ENCODE peak calls at places on chromosomes 2 and 18, in nine cellular contexts. P, N, T, X, B, R, K, G and F are unnamed samples.

GRCh38 chr2:111236027-111236426 is 115.3 kb downstream of the BCL2L11 start:
- DNase-seq in K (no peak), R (no peak), B (no peak), X (no peak), N (no peak), T (peak), P (peak), G (peak), F (no peak)

GRCh38 chr2:20670315-20671035 is 3.5 kb downstream of the GDF7 start:
- DNase-seq in K (no peak), N (peak), P (no peak), T (no peak), X (no peak), B (no peak), R (no peak), G (no peak), F (no peak)

GRCh38 chr2:88831071-88831791 is 139.8 kb downstream of the RPIA start:
- DNase-seq in X (no peak), B (no peak), G (no peak), N (no peak), K (no peak), R (no peak), T (no peak), P (no peak), F (no peak)

GRCh38 chr2:71609029-71609428 is 155.7 kb downstream of the DYSF start:
- DNase-seq in T (peak), X (no peak), N (no peak), K (no peak), P (no peak), G (no peak), R (no peak), B (no peak), F (no peak)

GRCh38 chr2:238066218-238066617 is 5.4 kb downstream of the SCLY start:
- DNase-seq in X (no peak), N (no peak), R (no peak), K (no peak), B (no peak), T (no peak), P (no peak), G (no peak), F (no peak)

GRCh38 chr2:181120625-181121024 is 140.2 kb downstream of the UBE2E3 start:
- DNase-seq in K (no peak), T (no peak), G (no peak), R (no peak), N (no peak), X (no peak), P (no peak), B (no peak), F (no peak)

GRCh38 chr2:31696068-31696467 is 115.3 kb upstream of the SRD5A2 start:
- DNase-seq in X (no peak), P (no peak), T (no peak), B (peak), G (no peak), R (no peak), N (no peak), K (no peak), F (no peak)

GRCh38 chr18:48765053-48765452 is 185.7 kb downstream of the SMAD7 start:
- DNase-seq in P (no peak), G (no peak), B (no peak), R (no peak), T (no peak), N (no peak), K (no peak), X (no peak), F (no peak)

GRCh38 chr18:51107082-51107481 is 77.1 kb downstream of the SMAD4 start:
- DNase-seq in R (no peak), B (no peak), N (no peak), P (no peak), T (no peak), G (no peak), K (no peak), X (no peak), F (peak)

GRCh38 chr2:73651586-73652230 is 9.5 kb upstream of the NAT8 start:
- DNase-seq in B (no peak), R (no peak), T (no peak), K (no peak), X (no peak), G (no peak), P (no peak), N (no peak), F (peak)

GRCh38 chr18:25052426-25052825 is 299.5 kb downstream of the ZNF521 start:
- DNase-seq in G (no peak), T (no peak), R (no peak), P (no peak), K (no peak), B (no peak), N (no peak), X (no peak), F (no peak)

GRCh38 chr2:229408356-229408755 is 137.3 kb upstream of the PID1 start:
- DNase-seq in P (no peak), K (peak), R (peak), G (peak), T (no peak), B (peak), N (no peak), X (peak), F (no peak)

GRCh38 chr18:8496186-8496585 is 113.1 kb upstream of the RAB12 start:
- DNase-seq in G (no peak), R (no peak), K (no peak), X (peak), B (no peak), N (peak), T (no peak), P (no peak), F (no peak)

GRCh38 chr18:69897397-69898108 is 50.1 kb downstream of the CD226 start:
- DNase-seq in N (no peak), T (no peak), R (no peak), P (no peak), X (no peak), B (no peak), G (no peak), K (no peak), F (no peak)

GRCh38 chr2:179655627-179656026 is 205.8 kb downstream of the ZNF385B start:
- DNase-seq in T (no peak), R (no peak), P (no peak), B (peak), N (no peak), G (no peak), X (peak), K (peak), F (no peak)

GRCh38 chr2:237025090-237025865 is 60.4 kb upstream of the COPS8 start:
- DNase-seq in T (no peak), G (no peak), B (peak), R (peak), N (no peak), X (peak), K (peak), P (no peak), F (no peak)

GRCh38 chr2:102771114-102771513 is 9.3 kb downstream of the TMEM182 start:
- DNase-seq in R (no peak), B (no peak), P (no peak), T (no peak), G (no peak), N (no peak), X (peak), K (no peak), F (no peak)

GRCh38 chr2:58834404-58834803 is 593.3 kb upstream of the FANCL start:
- DNase-seq in P (no peak), N (peak), B (peak), G (no peak), K (no peak), X (peak), T (no peak), R (no peak), F (no peak)

GRCh38 chr2:144390424-144391020 is 129.4 kb downstream of the ZEB2 start:
- DNase-seq in G (no peak), K (no peak), X (no peak), B (no peak), N (no peak), P (no peak), T (no peak), R (no peak), F (no peak)

GRCh38 chr2:134988994-134989605 is 58.1 kb downstream of the MAP3K19 start:
- DNase-seq in G (no peak), P (no peak), B (peak), N (peak), X (peak), T (no peak), K (peak), R (no peak), F (peak)

GRCh38 chr2:79638943-79639342 is 126.1 kb downstream of the CTNNA2 start:
- DNase-seq in K (no peak), N (no peak), G (no peak), R (no peak), T (no peak), P (no peak), B (no peak), X (no peak), F (no peak)

DNA sequence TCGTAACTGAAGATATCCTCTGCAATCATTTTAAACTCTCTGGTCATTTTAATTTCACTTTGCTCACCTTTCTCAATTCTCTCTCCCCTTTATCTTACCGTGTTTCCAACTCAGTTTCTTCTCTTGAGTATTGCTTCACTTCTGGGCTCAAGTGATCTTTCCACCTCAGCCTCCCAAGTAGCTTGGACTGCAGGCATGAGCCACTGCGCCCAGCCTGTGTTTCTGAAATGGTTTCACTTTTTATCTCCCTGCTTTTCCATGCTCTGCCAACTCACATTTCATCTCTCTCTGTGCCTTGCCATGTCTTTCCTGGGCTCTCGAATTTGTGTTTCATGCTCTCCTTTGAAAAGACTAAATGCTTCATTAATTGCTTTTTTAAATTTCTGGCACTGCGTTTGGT is 30.5 kb upstream of the TMEM131 start:
- DNase-seq in X (peak), P (no peak), T (no peak), R (no peak), G (no peak), B (no peak), K (no peak), N (no peak), F (no peak)
- H3K4me3 ChIP-seq in X (peak), P (peak), T (no peak), R (peak), G (no peak), B (no peak), K (no peak), N (no peak), F (peak)

GRCh38 chr2:176115883-176116813 is at the start of gene HOXD10:
- DNase-seq in T (no peak), N (peak), K (no peak), P (no peak), G (peak), B (peak), R (no peak), X (no peak), F (no peak)
- H3K4me3 ChIP-seq in T (no peak), N (no peak), K (peak), P (peak), G (peak), B (peak), R (no peak), X (peak), F (no peak)

DNA sequence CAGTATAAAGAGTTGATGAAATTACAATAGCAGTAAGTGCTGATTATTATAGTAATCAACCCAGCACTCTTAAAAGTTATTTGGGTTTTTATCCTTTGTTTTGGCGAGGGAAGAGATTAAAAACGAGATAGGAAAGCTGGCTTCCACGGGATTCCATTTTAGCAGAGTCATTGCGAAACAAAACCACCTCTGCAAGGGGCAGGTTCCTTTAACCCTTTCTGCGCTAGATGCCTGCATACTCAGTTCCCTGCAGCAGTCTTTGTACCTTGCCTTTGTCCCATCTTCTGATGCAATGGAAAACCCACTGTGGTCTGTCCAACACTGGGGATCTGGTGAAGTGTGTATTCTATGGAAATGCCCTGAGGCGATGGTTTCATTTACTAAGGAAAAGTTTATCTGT is 2.7 kb downstream of the YPEL5 start:
- DNase-seq in R (no peak), K (no peak), X (peak), T (no peak), B (no peak), G (no peak), P (no peak), N (peak), F (no peak)
- H3K4me3 ChIP-seq in R (no peak), K (no peak), X (peak), T (no peak), B (no peak), G (no peak), P (peak), N (peak), F (no peak)

GRCh38 chr18:45724591-45724990 is 610 bp downstream of the SLC14A1 start:
- DNase-seq in G (no peak), R (no peak), K (no peak), P (no peak), N (no peak), X (no peak), T (no peak), B (no peak), F (no peak)
- H3K4me3 ChIP-seq in G (peak), R (peak), K (no peak), P (no peak), N (no peak), X (no peak), T (no peak), B (no peak), F (no peak)

DNA sequence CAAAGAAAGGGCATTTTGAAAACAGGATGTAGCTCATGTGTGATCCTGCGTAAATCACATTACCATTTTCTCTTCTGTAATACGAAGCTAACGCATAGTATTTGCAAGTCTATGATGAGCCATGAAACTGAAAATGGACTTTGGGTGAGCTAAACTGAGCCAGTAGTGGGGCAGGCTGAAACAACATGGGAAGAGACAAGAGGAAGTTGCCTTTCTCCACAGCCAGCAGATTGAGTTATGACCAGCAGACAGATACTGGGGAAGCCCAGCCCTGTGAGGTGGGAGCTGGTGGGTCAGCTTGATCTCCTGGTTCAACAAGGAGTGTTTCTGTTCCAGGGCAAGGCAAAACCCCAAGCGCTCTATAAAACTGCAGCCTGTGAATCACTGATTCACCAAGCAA is 11.8 kb downstream of the CYRIA start:
- DNase-seq in R (no peak), P (no peak), X (no peak), B (no peak), K (no peak), G (no peak), N (no peak), T (no peak), F (no peak)
- H3K4me3 ChIP-seq in R (no peak), P (no peak), X (no peak), B (no peak), K (no peak), G (no peak), N (no peak), T (no peak), F (no peak)

GRCh38 chr2:12167525-12168317 is 421.3 kb downstream of the LPIN1 start:
- DNase-seq in N (peak), K (no peak), P (no peak), X (no peak), T (no peak), B (no peak), R (no peak), G (no peak), F (peak)

GRCh38 chr2:12170151-12170550 is 423.7 kb downstream of the LPIN1 start:
- DNase-seq in K (no peak), T (no peak), P (no peak), B (no peak), R (no peak), G (no peak), X (no peak), N (no peak), F (no peak)

GRCh38 chr2:12168354-12169059 is 422.1 kb downstream of the LPIN1 start:
- DNase-seq in N (no peak), G (no peak), X (no peak), P (no peak), T (no peak), K (no peak), B (no peak), R (no peak), F (no peak)

GRCh38 chr2:12169721-12170120 is 423.3 kb downstream of the LPIN1 start:
- DNase-seq in N (peak), P (peak), G (no peak), T (peak), X (peak), R (peak), K (peak), B (no peak), F (no peak)

DNA sequence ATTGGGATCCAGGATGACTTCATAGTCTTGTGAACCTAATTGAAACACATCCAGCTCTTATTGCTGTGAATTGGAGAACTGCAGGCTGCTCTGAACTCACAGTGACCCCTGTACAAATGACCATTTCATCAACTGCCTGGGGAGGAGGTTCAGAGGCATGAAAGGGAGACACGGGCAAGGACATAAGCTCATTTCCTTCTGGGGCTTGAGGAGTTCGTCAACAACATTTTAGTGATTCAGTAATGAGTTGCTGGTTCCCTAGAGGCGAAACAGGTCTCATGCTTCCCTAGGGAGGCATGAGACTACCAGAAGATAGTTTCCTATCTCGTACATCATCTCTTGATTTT is 422.6 kb downstream of the LPIN1 start:
- DNase-seq in R (no peak), P (no peak), X (peak), N (no peak), K (peak), B (no peak), G (no peak), T (no peak), F (no peak)
- H3K4me3 ChIP-seq in R (no peak), P (no peak), X (no peak), N (no peak), K (no peak), B (no peak), G (no peak), T (no peak), F (no peak)

GRCh38 chr18:76251691-76252090 is 243.4 kb downstream of the ZNF516 start:
- DNase-seq in T (no peak), X (no peak), K (no peak), N (no peak), G (no peak), B (no peak), P (no peak), R (no peak), F (no peak)
- H3K4me3 ChIP-seq in T (no peak), X (no peak), K (no peak), N (no peak), G (no peak), B (no peak), P (no peak), R (no peak), F (no peak)

DNA sequence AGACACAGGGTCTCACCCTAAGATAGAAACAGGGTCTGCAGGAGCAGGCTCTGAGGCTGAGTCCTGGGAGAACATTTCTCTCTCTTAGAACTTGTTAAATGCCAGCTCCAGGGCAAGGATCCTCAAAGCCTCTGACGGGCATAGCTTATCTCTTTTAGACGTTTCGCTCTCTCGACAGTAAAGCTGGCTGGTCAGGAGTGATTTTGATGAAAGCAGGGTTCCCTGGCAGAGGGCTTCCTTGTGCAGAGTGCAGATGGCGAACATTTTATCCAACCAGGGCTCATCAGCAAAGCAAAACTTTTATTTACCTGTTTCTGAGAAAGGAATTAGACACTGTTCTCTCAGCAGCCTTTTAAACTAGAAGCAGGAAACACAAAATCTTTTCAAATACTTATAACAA is 350.8 kb downstream of the ALK start:
- DNase-seq in B (no peak), G (no peak), T (no peak), N (no peak), R (no peak), P (no peak), X (no peak), K (no peak), F (no peak)
- H3K4me3 ChIP-seq in B (no peak), G (no peak), T (no peak), N (no peak), R (no peak), P (no peak), X (no peak), K (no peak), F (no peak)

GRCh38 chr2:29981402-29981801 is 60.0 kb upstream of the ALK start:
- DNase-seq in G (no peak), P (no peak), K (no peak), B (no peak), R (no peak), X (no peak), N (no peak), T (no peak), F (no peak)
- H3K4me3 ChIP-seq in G (no peak), P (no peak), K (no peak), B (no peak), R (no peak), X (no peak), N (no peak), T (no peak), F (no peak)

DNA sequence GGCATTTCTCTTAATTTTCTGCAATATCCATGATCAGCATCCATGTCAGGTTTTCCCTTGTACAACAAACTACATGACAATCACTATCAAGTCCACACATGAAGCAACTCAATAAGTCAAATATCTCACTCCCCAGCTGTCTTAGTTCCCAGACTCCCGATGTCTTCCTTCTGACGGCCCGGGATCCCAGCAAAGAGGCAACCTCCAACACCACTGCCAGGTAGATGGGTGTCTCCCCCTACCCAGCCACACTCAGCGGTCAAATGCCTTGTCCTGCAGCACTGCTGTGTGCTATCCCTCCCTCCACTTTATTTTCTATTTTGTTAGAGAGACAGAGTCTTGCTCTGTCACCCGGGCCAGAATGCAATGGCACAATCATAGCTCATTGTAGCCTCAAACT is 23.3 kb downstream of the TRABD2A start:
- DNase-seq in X (no peak), P (no peak), T (no peak), B (no peak), G (no peak), N (no peak), K (no peak), R (no peak), F (no peak)
- H3K4me3 ChIP-seq in X (no peak), P (no peak), T (no peak), B (no peak), G (no peak), N (no peak), K (no peak), R (no peak), F (no peak)